ENCODE peak calls at places on chromosomes 2 and 18, in nine cellular contexts. F, H, Z, E, V, B, C, O and U are unnamed samples.

GRCh38 chr2:30984141-30984540 is 154.1 kb downstream of the GALNT14 start:
- DNase-seq in E (no peak), Z (no peak), C (no peak), V (no peak), B (no peak), O (no peak), H (no peak), F (no peak), U (no peak)

GRCh38 chr18:2223394-2223793 is 347.9 kb downstream of the METTL4 start:
- DNase-seq in E (no peak), O (no peak), V (no peak), H (no peak), B (no peak), F (no peak), C (no peak), Z (no peak), U (no peak)

GRCh38 chr2:200486529-200486928 is 23.3 kb downstream of the KCTD18 start:
- DNase-seq in E (no peak), V (no peak), O (no peak), Z (no peak), F (no peak), H (no peak), C (no peak), B (no peak), U (no peak)

GRCh38 chr2:100262043-100262442 is 60.3 kb downstream of the LONRF2 start:
- DNase-seq in F (no peak), H (no peak), Z (no peak), E (no peak), V (no peak), O (no peak), C (peak; percentile 40), B (no peak), U (no peak)

GRCh38 chr2:66962625-66963207 is 434.4 kb upstream of the ETAA1 start:
- DNase-seq in Z (no peak), V (no peak), O (no peak), H (no peak), B (no peak), F (no peak), C (no peak), E (no peak), U (no peak)

GRCh38 chr2:190404487-190404886 is 3.7 kb upstream of the MFSD6 start:
- DNase-seq in V (no peak), E (no peak), F (no peak), Z (no peak), B (no peak), O (no peak), H (no peak), C (no peak), U (no peak)

GRCh38 chr2:63827749-63828148 is 13.9 kb upstream of the UGP2 start:
- DNase-seq in O (no peak), E (peak; percentile 92), F (no peak), H (no peak), V (peak; percentile 71), Z (no peak), B (no peak), C (no peak), U (no peak)

GRCh38 chr2:74835831-74836674 is 2.1 kb downstream of the HK2 start:
- DNase-seq in B (no peak), C (no peak), V (no peak), E (peak; percentile 85), F (no peak), H (no peak), Z (no peak), O (no peak), U (peak; percentile 78)

GRCh38 chr18:28729321-28729720 is 552.4 kb upstream of the CDH2 start:
- DNase-seq in O (no peak), Z (no peak), E (no peak), C (no peak), H (no peak), F (no peak), V (no peak), B (no peak), U (no peak)

GRCh38 chr2:190320696-190321095 is 1.1 kb upstream of the HIBCH start:
- DNase-seq in F (no peak), C (no peak), B (no peak), H (no peak), V (no peak), O (no peak), Z (no peak), E (no peak), U (no peak)

GRCh38 chr2:195498176-195498575 is 158.8 kb upstream of the SLC39A10 start:
- DNase-seq in F (no peak), Z (peak; percentile 37), B (no peak), H (no peak), O (no peak), C (peak; percentile 37), E (peak; percentile 50), V (no peak), U (peak; percentile 12)

GRCh38 chr18:8980496-8981402 is 121.8 kb upstream of the NDUFV2 start:
- DNase-seq in O (no peak), V (no peak), F (no peak), B (no peak), Z (no peak), E (no peak), H (no peak), C (no peak), U (no peak)

GRCh38 chr18:54696616-54697293 is 105.7 kb downstream of the DYNAP start:
- DNase-seq in E (no peak), F (no peak), O (no peak), B (no peak), V (no peak), H (no peak), C (no peak), Z (no peak), U (no peak)

GRCh38 chr2:232350804-232351685 is 27.5 kb upstream of the ALPP start:
- DNase-seq in H (peak; percentile 27), Z (no peak), E (no peak), O (no peak), F (peak; percentile 73), C (no peak), V (no peak), B (no peak), U (peak; percentile 69)
- H3K27me3 ChIP-seq in H (peaks cover 59% of the 10 kb centered on the region), Z (peaks cover 31% of the 10 kb centered on the region), E (peaks cover 18% of the 10 kb centered on the region), O (peaks cover 11% of the 10 kb centered on the region), F (peaks cover 32% of the 10 kb centered on the region), C (peaks cover 53% of the 10 kb centered on the region), V (peaks cover 29% of the 10 kb centered on the region), B (peaks cover 20% of the 10 kb centered on the region), U (peaks cover 7% of the 10 kb centered on the region)

DNA sequence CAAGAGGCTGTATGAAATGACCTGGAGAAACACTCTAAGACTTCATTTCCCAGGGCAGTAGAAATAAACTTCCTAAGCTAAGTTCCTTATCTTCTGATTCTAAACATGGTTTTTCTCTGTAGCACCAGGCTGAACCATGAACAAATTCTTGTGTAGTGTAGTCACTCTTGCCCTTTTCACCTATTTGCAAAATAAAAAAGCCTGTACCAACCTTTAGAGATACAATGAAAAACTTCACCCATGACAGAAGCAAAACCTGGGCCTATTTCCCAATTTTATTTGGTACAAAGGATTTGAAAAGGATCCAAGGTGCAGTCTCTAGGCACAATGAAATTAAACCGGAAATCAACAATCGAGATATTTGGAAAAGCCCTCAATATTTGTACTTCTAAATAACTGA is 43.6 kb downstream of the POLR1A start:
- DNase-seq in H (no peak), O (no peak), E (peak; percentile 31), C (no peak), Z (no peak), F (no peak), B (no peak), V (no peak), U (no peak)
- H3K4me3 ChIP-seq in H (no peak overlapping the region), O (no peak overlapping the region), E (no peak overlapping the region), C (no peak overlapping the region), Z (no peak overlapping the region), F (no peak overlapping the region), B (no peak overlapping the region), V (no peak overlapping the region), U (no peak overlapping the region)

GRCh38 chr2:44826601-44827000 is 114.9 kb upstream of the SIX3 start:
- DNase-seq in Z (no peak), H (no peak), C (no peak), F (no peak), V (no peak), E (no peak), O (no peak), B (no peak), U (no peak)

GRCh38 chr2:44834656-44835055 is 106.8 kb upstream of the SIX3 start:
- DNase-seq in O (no peak), H (no peak), B (no peak), C (no peak), Z (no peak), E (no peak), F (no peak), V (no peak), U (no peak)

GRCh38 chr2:44825702-44826101 is 115.8 kb upstream of the SIX3 start:
- DNase-seq in O (no peak), B (no peak), Z (no peak), F (no peak), C (no peak), E (no peak), V (no peak), H (no peak), U (no peak)

GRCh38 chr2:44833123-44834069 is 108.1 kb upstream of the SIX3 start:
- DNase-seq in O (no peak), B (no peak), F (no peak), Z (no peak), V (no peak), E (no peak), H (no peak), C (no peak), U (no peak)

DNA sequence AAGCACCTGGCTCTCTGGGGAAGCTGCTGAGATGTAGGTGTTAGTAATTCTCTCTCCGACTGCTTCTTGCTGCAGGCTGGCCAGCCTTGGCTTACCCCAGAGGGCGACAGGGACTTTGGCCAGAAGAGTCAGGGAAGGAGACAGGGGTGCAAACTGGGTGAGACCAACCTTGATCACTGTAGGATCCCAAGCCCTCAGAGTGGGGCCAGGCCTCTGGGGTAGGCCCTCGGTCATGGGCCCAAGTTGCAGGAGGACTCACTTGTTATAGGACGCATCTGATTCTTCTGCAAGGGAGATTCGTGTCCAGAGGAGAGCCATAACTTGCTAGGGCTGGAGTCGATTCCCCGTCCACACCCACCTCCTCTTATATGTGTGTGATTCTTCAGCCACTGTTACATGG is 111.7 kb upstream of the SIX3 start:
- DNase-seq in O (no peak), V (no peak), H (no peak), C (no peak), E (no peak), B (no peak), Z (no peak), F (no peak), U (no peak)
- H3K27me3 ChIP-seq in O (no peaks in the 10 kb centered on the region), V (no peaks in the 10 kb centered on the region), H (no peaks in the 10 kb centered on the region), C (peaks cover 4% of the 10 kb centered on the region), E (peaks cover 1% of the 10 kb centered on the region), B (no peaks in the 10 kb centered on the region), Z (no peaks in the 10 kb centered on the region), F (no peaks in the 10 kb centered on the region), U (no peaks in the 10 kb centered on the region)

DNA sequence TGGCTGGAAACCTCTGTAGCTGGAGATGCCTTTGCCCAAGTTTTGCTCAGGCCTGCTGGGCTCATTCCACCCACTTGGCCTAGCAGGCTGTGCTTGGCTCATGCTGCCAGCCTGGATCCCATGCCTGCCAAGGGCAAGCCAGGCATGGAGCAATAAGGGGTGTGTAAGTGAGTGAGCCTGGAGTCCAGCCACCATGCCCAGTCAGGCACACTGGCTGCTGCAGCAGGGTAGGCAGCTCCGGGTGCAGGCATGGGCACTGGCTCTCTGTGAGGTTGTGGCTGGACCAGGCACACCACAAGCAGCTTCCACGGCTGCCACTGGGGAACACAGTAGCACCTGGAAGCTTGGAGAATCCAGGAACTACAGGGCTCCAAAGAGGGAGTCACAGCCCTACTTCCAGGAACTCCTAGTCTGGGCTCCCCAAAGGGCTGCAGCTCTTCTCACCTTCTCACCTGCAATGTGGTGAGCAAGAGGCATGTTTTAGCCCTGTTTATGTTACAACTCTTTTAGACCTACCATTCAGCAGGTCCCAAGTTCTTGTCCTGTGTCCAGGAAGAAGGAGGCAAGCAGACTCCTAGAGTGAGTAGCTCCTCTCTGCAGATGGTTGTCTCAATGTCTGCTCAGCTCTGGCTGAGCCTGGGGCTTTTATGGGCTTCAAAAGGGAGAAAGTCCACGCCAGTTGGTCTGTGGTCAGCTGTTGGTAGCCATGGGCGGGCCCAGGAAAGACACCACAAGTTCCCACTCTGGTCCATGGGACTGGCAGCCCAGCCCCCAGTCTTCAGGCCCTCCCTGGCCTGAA is 147.9 kb upstream of the HS6ST1 start:
- DNase-seq in Z (peak; percentile 31), C (peak; percentile 66), V (no peak), E (no peak), O (peak; percentile 47), H (peak; percentile 62), F (no peak), B (no peak), U (peak; percentile 4)
- H3K4me3 ChIP-seq in Z (no peak overlapping the region), C (no peak overlapping the region), V (no peak overlapping the region), E (no peak overlapping the region), O (no peak overlapping the region), H (no peak overlapping the region), F (no peak overlapping the region), B (no peak overlapping the region), U (no peak overlapping the region)